ENCODE peak calls at places on chromosomes 7 and 10, in four cellular contexts. A is gastrocnemius medialis, I is transverse colon, S is uterus. N is an unnamed sample. For H3K4me1, the result is how much of the 10 kb centered on the place peaks cover.

GRCh38 chr10:100245484-100246220 is 16.3 kb upstream of the CHUK start:
- DNase-seq in A (no peak), S (no peak), I (no peak), N (no peak)

GRCh38 chr7:87628780-87629569 is 777 bp downstream of the RUNDC3B start:
- DNase-seq in I (peak), A (no peak), S (peak), N (peak)

GRCh38 chr10:114239117-114239993 is at the start of gene VWA2:
- DNase-seq in I (peak), S (no peak), A (no peak), N (peak)

GRCh38 chr10:103661951-103662405 is 168.5 kb downstream of the NEURL1 start:
- DNase-seq in S (no peak), A (no peak), I (no peak), N (no peak)

GRCh38 chr7:148699772-148700629 is 1.3 kb downstream of the CUL1 start:
- DNase-seq in I (no peak), S (peak), A (no peak), N (no peak)

GRCh38 chr7:81236560-81236959 is 317.7 kb upstream of the SEMA3C start:
- DNase-seq in A (no peak), S (no peak), I (no peak), N (no peak)

GRCh38 chr10:329361-330099 is 194.3 kb downstream of the ZMYND11 start:
- DNase-seq in I (peak), S (peak), A (peak), N (peak)

GRCh38 chr7:15367897-15368296 is 193.9 kb downstream of the AGMO start:
- DNase-seq in A (no peak), S (no peak), I (no peak), N (no peak)

GRCh38 chr10:52198540-52198939 is 115.5 kb upstream of the DKK1 start:
- DNase-seq in S (no peak), A (no peak), I (no peak), N (no peak)

GRCh38 chr7:44087914-44088838 is 5.8 kb upstream of the POLM start:
- DNase-seq in I (no peak), S (peak), A (no peak), N (peak)

GRCh38 chr7:76394962-76395361 is 14.5 kb downstream of the SSC4D start:
- DNase-seq in I (no peak), S (no peak), A (no peak), N (no peak)

GRCh38 chr10:60235001-60235400 is 154.7 kb downstream of the ANK3 start:
- DNase-seq in I (no peak), S (no peak), A (no peak), N (no peak)

GRCh38 chr7:80921130-80921529 is 2.3 kb upstream of the SEMA3C start:
- DNase-seq in S (no peak), A (no peak), I (no peak), N (no peak)

DNA sequence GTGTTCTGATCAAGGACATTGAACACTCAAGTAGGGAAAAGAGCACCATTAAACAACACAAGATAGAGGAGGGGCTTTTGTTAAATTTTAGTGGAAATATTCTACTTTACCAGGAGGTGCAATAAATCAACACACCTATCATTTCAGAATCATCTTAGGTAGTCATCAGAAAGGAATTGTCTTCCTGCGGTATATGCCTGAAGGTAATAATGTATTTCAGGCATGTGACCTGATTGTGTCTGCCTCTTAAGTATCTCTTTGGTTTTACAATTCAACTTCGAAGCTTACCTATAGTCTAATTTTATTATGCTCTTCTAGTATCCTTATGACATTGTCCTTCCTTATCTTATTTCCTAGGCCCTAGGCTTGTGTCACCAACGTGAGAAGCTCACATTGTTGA is 58.6 kb upstream of the LAMB4 start:
- DNase-seq in S (no peak), I (no peak), A (no peak), N (no peak)
- H3K27ac ChIP-seq in S (no peak), I (no peak), A (no peak), N (no peak)

GRCh38 chr7:73518470-73518869 is 3.6 kb downstream of the BAZ1B start:
- DNase-seq in I (peak), S (no peak), A (no peak), N (no peak)

GRCh38 chr7:73519867-73520672 is 2.0 kb downstream of the BAZ1B start:
- DNase-seq in I (peak), S (no peak), A (no peak), N (no peak)

GRCh38 chr7:73520673-73521635 is 1.1 kb downstream of the BAZ1B start:
- DNase-seq in A (no peak), S (no peak), I (no peak), N (no peak)

GRCh38 chr7:73521636-73522080 is 435 bp downstream of the BAZ1B start:
- DNase-seq in I (no peak), S (no peak), A (peak), N (peak)

DNA sequence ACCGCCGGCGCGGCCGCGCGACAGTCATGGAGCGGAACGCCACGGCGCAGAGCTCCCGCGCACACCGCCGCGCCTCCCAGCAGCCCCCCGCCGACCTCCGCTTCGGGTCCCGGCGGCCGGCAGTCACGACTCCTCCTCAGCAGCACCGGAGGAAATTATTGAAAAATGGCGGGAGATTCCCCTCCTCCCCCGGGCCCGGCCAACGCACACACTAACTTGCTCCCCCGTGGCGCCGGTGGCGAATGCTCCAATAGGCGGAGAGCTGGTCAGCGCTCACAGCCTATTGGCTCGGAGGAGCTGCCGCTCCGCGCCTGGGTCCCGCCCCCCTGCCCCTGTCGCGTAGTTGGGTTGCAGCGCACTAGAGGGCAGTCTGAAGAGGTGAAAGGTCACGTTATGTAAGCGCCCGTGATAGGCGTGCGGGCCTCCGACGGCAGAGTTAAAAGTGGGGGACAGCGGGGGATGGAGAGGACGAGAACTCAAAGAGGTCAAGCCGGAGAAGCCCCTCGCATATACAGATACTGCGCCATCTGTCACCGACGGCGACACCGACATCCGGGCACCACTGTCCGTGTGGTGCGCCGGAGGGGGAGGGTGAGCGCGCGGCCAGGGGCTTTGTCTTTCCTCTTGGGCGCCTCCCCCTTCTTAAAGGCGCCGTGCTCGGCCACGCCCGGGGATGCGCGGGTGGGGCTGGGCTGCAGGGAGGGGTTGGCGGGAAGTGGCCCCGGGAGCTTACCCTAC is at the start of gene BAZ1B:
- DNase-seq in S (peak), I (peak), A (peak), N (peak)
- TF ChIP-seq POLR2A in S (peak), I (peak), A (peak), N (peak)

DNA sequence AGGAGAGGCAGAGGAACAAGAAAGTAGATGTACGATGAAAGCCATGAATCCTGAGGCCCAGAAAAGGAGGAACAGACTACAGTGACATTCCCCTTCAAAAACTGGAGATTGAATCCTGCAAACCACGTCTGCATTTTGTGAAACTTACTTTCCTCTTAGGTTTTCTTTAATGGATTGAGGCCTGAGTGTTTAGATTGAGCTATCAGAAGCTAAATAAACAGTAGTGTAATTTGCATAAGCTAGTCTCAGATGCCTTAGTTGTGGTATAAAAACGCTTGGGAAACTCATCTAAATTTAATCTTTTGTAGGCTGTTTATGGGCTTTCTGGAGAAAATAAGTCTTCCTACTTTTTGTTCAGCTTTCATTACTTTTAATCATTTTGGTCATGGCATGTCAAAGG is 94.8 kb upstream of the HDAC9 start:
- DNase-seq in S (no peak), A (no peak), I (no peak), N (no peak)
- H3K4me1 ChIP-seq in S (under half), A (under half), I (under half), N (under half)

DNA sequence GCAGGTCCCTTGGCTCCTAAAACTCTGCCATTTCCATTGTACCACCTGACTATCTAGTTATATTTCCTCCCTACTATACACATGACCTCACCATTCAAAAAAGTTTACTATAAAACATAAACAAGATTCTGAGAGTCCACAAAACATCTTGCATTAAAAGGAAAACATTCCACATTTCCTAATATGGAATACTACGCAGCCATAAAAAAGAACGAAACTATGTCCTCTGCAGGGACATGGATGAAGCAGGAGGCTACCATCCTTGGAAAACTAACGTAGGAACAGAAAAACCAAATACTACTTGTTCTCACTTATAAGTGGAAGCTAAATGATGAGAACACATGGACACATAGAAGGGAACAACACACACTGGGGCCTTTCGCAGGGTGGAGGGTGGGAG is 48.3 kb downstream of the SVIL start:
- DNase-seq in I (no peak), S (no peak), A (no peak), N (no peak)
- H3K27ac ChIP-seq in I (no peak), S (peak), A (peak), N (no peak)

GRCh38 chr7:5528071-5528814 is 104.6 kb upstream of the TNRC18 start:
- DNase-seq in S (peak), A (no peak), I (peak), N (peak)

GRCh38 chr7:5533821-5534367 is 110.3 kb upstream of the TNRC18 start:
- DNase-seq in A (no peak), S (no peak), I (no peak), N (no peak)

GRCh38 chr7:5528815-5529442 is 105.3 kb upstream of the TNRC18 start:
- DNase-seq in I (no peak), S (no peak), A (no peak), N (no peak)

DNA sequence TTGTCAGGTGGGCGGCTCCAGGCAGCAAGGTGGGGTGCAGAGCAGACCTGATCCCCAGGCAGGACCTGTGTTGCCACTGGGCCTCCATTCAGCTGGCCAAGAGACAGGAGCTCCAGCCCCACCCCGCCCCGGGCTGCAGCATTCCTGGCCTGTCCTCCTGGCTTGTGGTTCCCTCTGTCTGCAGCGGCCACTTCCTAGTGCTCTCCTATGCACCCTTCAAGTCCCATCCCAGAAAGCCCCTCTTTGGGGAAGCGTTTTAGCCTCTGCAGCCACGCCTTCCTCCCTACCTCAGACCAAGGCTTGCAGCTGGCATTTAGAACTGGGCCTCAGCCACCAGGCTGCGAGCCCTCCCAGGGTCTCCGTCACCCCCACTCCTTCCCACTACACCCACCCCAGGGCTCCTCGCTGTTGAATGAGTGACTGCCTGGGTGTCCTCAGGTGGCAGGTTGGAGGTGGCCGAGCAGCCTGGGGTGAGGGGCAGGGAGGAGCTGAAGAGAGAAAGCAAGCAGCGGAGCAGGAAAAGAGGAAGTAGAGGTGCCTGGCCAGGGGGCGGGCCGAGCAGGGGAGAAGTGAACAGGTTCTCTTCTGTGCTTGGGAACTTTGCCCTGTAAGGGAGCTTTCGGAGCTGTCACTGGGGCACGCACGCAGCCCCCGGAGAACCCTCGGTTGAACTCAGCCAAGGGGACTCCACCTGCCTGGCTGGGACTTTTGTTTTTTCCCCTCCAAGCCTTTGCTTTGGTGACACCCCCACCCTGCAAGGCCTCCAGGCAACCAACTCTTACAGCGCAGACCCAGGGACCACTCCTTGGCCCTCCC is 109.1 kb upstream of the TNRC18 start:
- DNase-seq in I (peak), A (no peak), S (peak), N (peak)
- TF ChIP-seq POLR2A in I (peak), A (no peak), S (no peak), N (no peak)

GRCh38 chr7:55070271-55070743 is 51.5 kb downstream of the EGFR start:
- DNase-seq in S (no peak), I (no peak), A (no peak), N (no peak)

GRCh38 chr7:55071411-55072188 is 52.8 kb downstream of the EGFR start:
- DNase-seq in S (no peak), I (no peak), A (no peak), N (no peak)

GRCh38 chr7:55067748-55068147 is 48.9 kb downstream of the EGFR start:
- DNase-seq in A (no peak), S (no peak), I (no peak), N (no peak)

GRCh38 chr7:55070839-55071238 is 52.0 kb downstream of the EGFR start:
- DNase-seq in A (no peak), I (no peak), S (no peak), N (no peak)

DNA sequence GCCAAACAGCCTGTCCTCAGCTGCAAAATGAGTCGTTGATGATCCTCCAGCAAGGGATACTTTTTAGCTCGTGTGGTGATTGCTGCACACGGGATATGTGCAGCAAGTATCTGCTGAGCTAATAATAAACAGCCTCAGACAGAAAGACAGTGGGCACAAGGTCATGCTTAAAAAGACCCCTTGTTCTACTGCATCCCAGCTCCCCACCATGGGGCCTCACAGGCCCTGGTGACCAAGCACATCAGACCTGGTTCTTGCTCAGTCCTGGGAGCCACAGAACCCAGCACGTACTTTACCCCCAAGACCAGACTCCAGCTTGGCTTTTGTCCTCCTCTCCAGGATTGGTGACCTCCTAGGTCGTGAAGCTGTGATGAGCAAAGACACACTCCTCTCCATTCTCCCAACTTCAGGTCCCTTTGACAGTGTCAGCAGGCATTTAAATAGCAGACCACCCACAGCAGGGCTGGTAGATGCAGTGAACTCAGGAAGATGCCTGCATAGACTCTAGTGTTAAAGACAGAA is 50.5 kb downstream of the EGFR start:
- DNase-seq in S (no peak), A (no peak), I (no peak), N (peak)
- H3K4me1 ChIP-seq in S (under half), A (under half), I (half or more), N (under half)

DNA sequence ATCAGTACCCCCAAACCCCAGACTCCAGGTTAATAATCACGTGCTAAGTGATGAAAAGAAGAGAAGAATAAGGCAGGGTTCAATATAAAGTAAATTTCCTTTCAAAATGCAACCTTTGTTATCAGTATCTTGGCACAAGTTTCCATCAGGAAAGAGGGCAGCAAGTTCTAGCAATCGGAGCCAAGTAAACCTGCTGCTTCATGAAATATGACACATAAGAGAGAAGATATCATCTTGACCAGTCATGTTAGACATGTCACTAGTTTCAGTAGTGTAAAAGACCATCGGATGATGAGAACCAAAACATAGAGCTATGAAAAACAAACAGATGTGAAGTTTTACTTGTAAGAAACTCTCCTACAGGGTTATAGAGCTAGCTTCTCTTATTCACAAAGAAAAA is 44.0 kb downstream of the AASS start:
- DNase-seq in S (no peak), I (no peak), A (no peak), N (no peak)
- H3K27ac ChIP-seq in S (no peak), I (no peak), A (no peak), N (no peak)

DNA sequence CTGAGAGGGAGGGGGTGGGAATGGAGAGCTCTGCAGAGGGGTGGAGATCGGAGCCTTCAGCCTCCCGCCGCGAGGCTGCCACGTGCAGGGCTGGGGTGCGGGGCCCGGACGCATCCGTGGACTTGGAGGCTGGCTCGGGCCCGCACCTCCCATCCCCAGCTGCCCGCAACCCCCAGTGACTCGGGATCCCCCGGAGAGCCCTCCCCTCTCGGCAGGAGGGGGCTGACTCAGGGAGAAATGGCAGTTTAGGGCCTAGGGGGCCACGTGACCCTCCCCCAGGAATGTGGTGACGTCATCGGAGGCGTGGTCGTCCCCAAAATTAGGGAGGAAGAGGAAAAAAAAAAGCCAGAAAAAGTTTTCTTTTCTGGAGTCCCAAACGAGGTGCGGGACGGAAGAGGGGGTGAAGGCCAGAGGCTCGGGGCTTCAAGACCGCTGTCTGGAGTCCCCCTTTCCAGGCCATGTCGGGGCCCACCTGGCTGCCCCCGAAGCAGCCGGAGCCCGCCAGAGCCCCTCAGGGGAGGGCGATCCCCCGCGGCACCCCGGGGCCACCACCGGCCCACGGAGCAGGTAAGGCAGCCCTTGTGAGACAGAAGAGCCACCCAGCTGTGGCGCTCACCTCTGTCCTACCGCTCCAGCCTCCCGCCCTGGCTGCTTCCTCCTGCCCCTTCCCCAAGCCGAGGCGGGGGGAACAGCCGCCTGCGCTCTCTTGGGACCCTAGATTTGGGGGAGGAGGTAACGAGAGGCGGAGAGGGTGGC is at the start of gene TRIP6:
- DNase-seq in S (peak), I (peak), A (peak), N (peak)
- TF ChIP-seq POLR2A in S (peak), I (no peak), A (no peak), N (peak)

GRCh38 chr10:124650820-124651401 is 93.3 kb downstream of the FAM53B start:
- DNase-seq in S (no peak), I (no peak), A (no peak), N (no peak)
- H3K4me1 ChIP-seq in S (under half), I (half or more), A (half or more), N (under half)